ENCODE peak calls at places on chromosomes 16 and 17, in seven cellular contexts. I is AG09309; E is endodermal cell; H is T-helper 2 cell; O is left cardiac atrium; Y is CD4-positive, CD25-positive, alpha-beta regulatory T cell; A is HTR-8/SVneo. F is an unnamed sample.

GRCh38 chr16:73124097-73124652 is 76.2 kb upstream of the ZFHX3 start:
- DNase-seq in A (no peak), H (no peak), I (no peak), O (no peak), E (no peak), Y (no peak), F (no peak)

GRCh38 chr16:14562691-14563491 is 67.2 kb downstream of the PARN start:
- DNase-seq in E (no peak), Y (no peak), O (peak; percentile 29), I (peak; percentile 27), H (no peak), A (no peak), F (peak; percentile 44)

GRCh38 chr17:74280093-74280513 is 6.1 kb downstream of the DNAI2 start:
- DNase-seq in E (no peak), H (peak; percentile 31), A (no peak), I (no peak), Y (peak; percentile 74), O (peak; percentile 66), F (no peak)

GRCh38 chr17:72151565-72152391 is 31.0 kb downstream of the SOX9 start:
- DNase-seq in I (no peak), H (no peak), O (peak; percentile 65), E (peak; percentile 90), Y (no peak), A (peak; percentile 87), F (peak; percentile 89)

GRCh38 chr17:58364270-58364942 is 12.4 kb upstream of the SUPT4H1 start:
- DNase-seq in O (no peak), I (no peak), Y (no peak), E (peak; percentile 80), H (no peak), A (no peak), F (no peak)

GRCh38 chr16:57576429-57576870 is 34.0 kb downstream of the ADGRG5 start:
- DNase-seq in I (peak; percentile 5), Y (peak; percentile 75), E (peak; percentile 95), H (peak; percentile 60), A (peak; percentile 74), O (peak; percentile 79), F (peak; percentile 10)

GRCh38 chr16:48101069-48101674 is 54.6 kb downstream of the ABCC12 start:
- DNase-seq in Y (no peak), O (no peak), A (no peak), I (no peak), H (no peak), E (no peak), F (peak; percentile 21)

GRCh38 chr16:84502581-84502980 is 1.9 kb downstream of the MEAK7 start:
- DNase-seq in H (no peak), Y (no peak), O (no peak), A (no peak), E (no peak), I (no peak), F (peak; percentile 14)

GRCh38 chr17:48444531-48445247 is 14.7 kb upstream of the SKAP1 start:
- DNase-seq in E (no peak), I (no peak), A (no peak), Y (peak; percentile 21), H (no peak), O (no peak), F (no peak)

F was measured in astrocyte.